ENCODE peak calls at places on chromosomes 12 and 14, in six cellular contexts. K is CD8-positive, alpha-beta memory T cell; T is psoas muscle; G is fibroblast of mammary gland; P is ovary; Q is AG04449. E is an unnamed sample.

GRCh38 chr14:102878970-102879460 is 43.4 kb upstream of the AMN start:
- DNase-seq in K (no peak), T (no peak), G (no peak), P (no peak), Q (no peak), E (no peak)

GRCh38 chr14:97638864-97639263 is 841.7 kb downstream of the VRK1 start:
- DNase-seq in K (no peak), T (no peak), G (no peak), P (no peak), Q (no peak), E (no peak)

GRCh38 chr14:73610692-73611091 is 1.6 kb upstream of the ACOT6 start:
- DNase-seq in K (no peak), T (no peak), G (peak; percentile 32), P (no peak), Q (no peak), E (no peak)

GRCh38 chr12:31224768-31225448 is 101.0 kb downstream of the SINHCAF start:
- DNase-seq in K (no peak), T (no peak), G (no peak), P (no peak), Q (no peak), E (no peak)

GRCh38 chr14:33291529-33292104 is 352.9 kb downstream of the NPAS3 start:
- DNase-seq in K (no peak), T (no peak), G (no peak), P (no peak), Q (no peak), E (no peak)

GRCh38 chr12:87870061-87870460 is 159.1 kb downstream of the C12orf50 start:
- DNase-seq in K (no peak), T (no peak), G (peak; percentile 55), P (no peak), Q (no peak), E (no peak)

GRCh38 chr12:57233357-57234232 is 4.1 kb downstream of the SHMT2 start:
- DNase-seq in K (no peak), T (peak; percentile 50), G (peak; percentile 86), P (no peak), Q (no peak), E (peak; percentile 67)

GRCh38 chr12:86945685-86946196 is 689.5 kb upstream of the MGAT4C start:
- DNase-seq in K (no peak), T (no peak), G (no peak), P (no peak), Q (no peak), E (no peak)

GRCh38 chr14:91898256-91898843 is 31.0 kb upstream of the TC2N start:
- DNase-seq in K (no peak), T (no peak), G (peak; percentile 37), P (no peak), Q (no peak), E (peak; percentile 33)

GRCh38 chr14:96863327-96863985 is 66.3 kb downstream of the VRK1 start:
- DNase-seq in K (no peak), T (no peak), G (no peak), P (no peak), Q (no peak), E (no peak)

GRCh38 chr14:59787045-59787674 is 83.4 kb downstream of the RTN1 start:
- DNase-seq in K (no peak), T (no peak), G (no peak), P (no peak), Q (no peak), E (no peak)

GRCh38 chr12:84113666-84114065 is 798.9 kb downstream of the SLC6A15 start:
- DNase-seq in K (no peak), T (no peak), G (no peak), P (no peak), Q (no peak), E (no peak)

GRCh38 chr14:30270200-30271161 is 288.5 kb upstream of the G2E3 start:
- DNase-seq in K (peak; percentile 3), T (peak; percentile 91), G (peak; percentile 86), P (peak; percentile 64), Q (no peak), E (peak; percentile 43)
- H3K4me3 ChIP-seq in K (peak overlapping the region; percentile 21), T (no peak overlapping the region), G (no peak overlapping the region), P (no peak overlapping the region), Q (peak overlapping the region; percentile 47), E (peak overlapping the region; percentile 29)

DNA sequence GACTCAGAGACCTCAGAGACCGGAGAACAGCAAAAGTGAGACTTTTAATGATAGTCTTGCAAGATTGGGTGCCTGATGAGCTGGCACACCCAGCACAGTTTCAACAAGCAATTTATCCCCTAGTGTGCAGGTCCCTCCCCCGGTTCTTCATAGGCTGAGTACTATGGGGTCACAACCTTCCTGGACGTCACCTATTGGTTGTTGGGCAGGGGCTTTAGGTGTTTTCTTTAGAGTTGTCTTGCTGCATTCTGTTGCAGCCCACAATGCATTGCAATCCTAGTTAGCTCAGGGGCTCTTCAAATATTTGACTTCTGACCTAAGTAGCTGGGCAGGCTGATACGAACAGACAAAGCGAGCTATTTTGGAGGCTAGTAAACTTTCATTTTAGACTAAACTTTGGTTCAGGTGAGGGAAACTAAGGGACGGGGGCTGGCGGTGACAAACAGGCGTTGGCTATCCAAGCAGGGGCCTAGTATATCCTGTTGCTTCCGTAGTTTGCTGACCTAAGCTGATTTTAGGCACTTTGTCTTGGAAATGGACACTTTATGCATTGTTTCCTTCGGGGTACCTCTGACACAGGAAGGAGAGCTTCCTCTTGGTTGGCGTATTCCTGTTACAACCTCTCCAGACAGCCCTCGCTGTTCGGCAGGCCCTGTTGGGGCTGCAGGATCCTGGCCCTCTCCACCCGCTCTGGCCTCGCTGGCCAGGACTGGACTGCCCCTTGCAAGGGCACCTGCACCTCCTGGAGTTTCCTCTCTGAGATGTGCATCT is 14.1 kb downstream of the SIVA1 start:
- DNase-seq in K (no peak), T (no peak), G (no peak), P (no peak), Q (no peak), E (no peak)
- H3K4me3 ChIP-seq in K (no peak overlapping the region), T (no peak overlapping the region), G (no peak overlapping the region), P (no peak overlapping the region), Q (no peak overlapping the region), E (no peak overlapping the region)

GRCh38 chr12:92326877-92327276 is 181.2 kb upstream of the BTG1 start:
- DNase-seq in K (no peak), T (no peak), G (no peak), P (no peak), Q (no peak), E (no peak)
- H3K4me3 ChIP-seq in K (no peak overlapping the region), T (no peak overlapping the region), G (no peak overlapping the region), P (no peak overlapping the region), Q (no peak overlapping the region), E (no peak overlapping the region)

DNA sequence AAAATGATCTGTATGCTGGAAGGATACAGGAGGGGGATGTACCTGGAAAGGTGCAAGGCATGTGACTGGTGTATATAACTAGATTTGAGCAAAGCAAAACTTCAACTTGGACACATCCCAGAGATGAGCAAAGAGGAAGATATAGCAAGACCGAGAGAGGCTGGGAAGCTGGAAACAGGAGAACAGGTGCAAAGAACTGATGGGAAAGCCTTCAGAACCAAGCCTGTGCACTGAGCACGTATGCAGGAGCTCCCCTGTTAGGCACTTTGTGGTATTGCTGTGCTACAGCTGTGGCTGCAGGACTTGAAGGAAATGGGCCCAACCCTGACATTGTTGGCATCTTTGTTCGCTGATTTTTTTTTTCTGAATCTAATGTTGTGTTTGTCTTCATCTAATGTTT is 120.7 kb upstream of the PWP1 start:
- DNase-seq in K (peak; percentile 7), T (no peak), G (peak; percentile 47), P (no peak), Q (no peak), E (no peak)
- H3K4me3 ChIP-seq in K (no peak overlapping the region), T (no peak overlapping the region), G (no peak overlapping the region), P (no peak overlapping the region), Q (no peak overlapping the region), E (no peak overlapping the region)

GRCh38 chr14:44204061-44204815 is 302.8 kb downstream of the FSCB start:
- DNase-seq in K (no peak), T (no peak), G (no peak), P (no peak), Q (no peak), E (peak; percentile 11)
- H3K4me3 ChIP-seq in K (no peak overlapping the region), T (no peak overlapping the region), G (no peak overlapping the region), P (no peak overlapping the region), Q (no peak overlapping the region), E (no peak overlapping the region)

E was measured in skeletal muscle cell.